ENCODE peak calls at places on chromosome 3, in seven cellular contexts. V, I, W, T, X, D and Y are unnamed samples. For H3K79me1, the result is how much of the 10 kb centered on the place peaks cover.

GRCh38 chr3:30516238-30516637 is 90.2 kb upstream of the TGFBR2 start:
- DNase-seq in I (peak), V (no peak), D (no peak), X (no peak), T (no peak), W (no peak), Y (no peak)

GRCh38 chr3:15307580-15307979 is 24.8 kb downstream of the SH3BP5 start:
- DNase-seq in X (no peak), V (no peak), T (no peak), I (no peak), D (no peak), W (no peak), Y (no peak)

GRCh38 chr3:16113704-16114103 is 60.8 kb upstream of the GALNT15 start:
- DNase-seq in X (no peak), T (no peak), I (peak), W (no peak), D (peak), V (no peak), Y (no peak)

GRCh38 chr3:56862352-56863062 is 60.8 kb upstream of the ARHGEF3 start:
- DNase-seq in T (no peak), X (no peak), V (no peak), W (no peak), D (peak), I (peak), Y (no peak)

GRCh38 chr3:117238805-117239204 is 529.2 kb downstream of the TUSC7 start:
- DNase-seq in D (no peak), T (no peak), X (no peak), I (no peak), W (no peak), V (peak), Y (peak)

GRCh38 chr3:46580675-46581074 is 14.6 kb upstream of the LRRC2 start:
- DNase-seq in X (peak), V (no peak), I (no peak), T (no peak), W (no peak), D (no peak), Y (no peak)

GRCh38 chr3:191246628-191247027 is 47.6 kb downstream of the OSTN start:
- DNase-seq in T (peak), W (no peak), D (peak), V (no peak), I (peak), X (no peak), Y (peak)

GRCh38 chr3:118817748-118818165 is 216.9 kb downstream of the IGSF11 start:
- DNase-seq in I (peak), D (peak), V (peak), W (peak), X (no peak), T (peak), Y (peak)

GRCh38 chr3:100891033-100891432 is 102.2 kb downstream of the ABI3BP start:
- DNase-seq in X (no peak), T (peak), D (peak), I (peak), V (no peak), W (no peak), Y (peak)

GRCh38 chr3:77381426-77381825 is 341.5 kb downstream of the ROBO2 start:
- DNase-seq in T (no peak), W (no peak), X (no peak), D (no peak), V (no peak), I (no peak), Y (no peak)

GRCh38 chr3:36741285-36741684 is 23.1 kb downstream of the DCLK3 start:
- DNase-seq in V (no peak), I (peak), T (no peak), W (no peak), X (no peak), D (peak), Y (peak)

GRCh38 chr3:35537265-35537664 is 102.1 kb upstream of the ARPP21 start:
- DNase-seq in D (no peak), I (no peak), X (no peak), T (no peak), V (no peak), W (no peak), Y (peak)

GRCh38 chr3:151168269-151169094 is 34.5 kb downstream of the GPR171 start:
- DNase-seq in W (peak), I (peak), D (peak), T (peak), X (peak), V (peak), Y (peak)

GRCh38 chr3:112651516-112651915 is 10.6 kb upstream of the CCDC80 start:
- DNase-seq in I (peak), X (no peak), W (no peak), V (no peak), D (no peak), T (peak), Y (no peak)

GRCh38 chr3:35946857-35947514 is 307.7 kb downstream of the ARPP21 start:
- DNase-seq in V (no peak), D (no peak), W (no peak), X (no peak), I (no peak), T (no peak), Y (no peak)

GRCh38 chr3:34284959-34285358 is 486.5 kb downstream of the PDCD6IP start:
- DNase-seq in I (no peak), D (no peak), V (no peak), T (no peak), X (no peak), W (no peak), Y (peak)

GRCh38 chr3:114451561-114452018 is 157.8 kb downstream of the TIGIT start:
- DNase-seq in D (no peak), W (no peak), X (no peak), I (peak), V (no peak), T (no peak), Y (no peak)

GRCh38 chr3:99211309-99211708 is 309.8 kb upstream of the DCBLD2 start:
- DNase-seq in I (no peak), V (no peak), X (no peak), T (no peak), D (no peak), W (no peak), Y (no peak)

GRCh38 chr3:125080077-125080476 is 24.3 kb upstream of the HEG1 start:
- DNase-seq in T (peak), W (no peak), X (no peak), I (no peak), D (no peak), V (no peak), Y (no peak)

GRCh38 chr3:148794357-148794756 is 33.3 kb upstream of the CPB1 start:
- DNase-seq in D (peak), X (no peak), W (no peak), V (no peak), T (peak), I (no peak), Y (peak)

GRCh38 chr3:23389089-23389488 is 186.0 kb downstream of the UBE2E2 start:
- DNase-seq in D (no peak), V (peak), T (no peak), X (no peak), W (no peak), I (no peak), Y (peak)

GRCh38 chr3:134378384-134378783 is 4.1 kb upstream of the AMOTL2 start:
- DNase-seq in I (no peak), D (no peak), V (peak), W (no peak), T (no peak), X (peak), Y (peak)

GRCh38 chr3:11567516-11568467 is 75.9 kb downstream of the VGLL4 start:
- DNase-seq in X (no peak), T (peak), W (no peak), D (peak), I (peak), V (no peak), Y (no peak)

GRCh38 chr3:65138531-65138930 is 450.7 kb upstream of the ADAMTS9 start:
- DNase-seq in T (no peak), I (no peak), D (no peak), X (no peak), V (no peak), W (no peak), Y (peak)

GRCh38 chr3:51680663-51681230 is 9.7 kb downstream of the TEX264 start:
- DNase-seq in V (no peak), D (no peak), T (no peak), X (no peak), W (no peak), I (no peak), Y (no peak)

GRCh38 chr3:195095035-195095703 is 175.8 kb downstream of the XXYLT1 start:
- DNase-seq in T (no peak), I (no peak), D (no peak), X (no peak), V (no peak), W (no peak), Y (no peak)

GRCh38 chr3:107407355-107407754 is 30.1 kb downstream of the CCDC54 start:
- DNase-seq in W (no peak), T (no peak), X (no peak), D (no peak), I (no peak), V (no peak), Y (no peak)

GRCh38 chr3:171453175-171453868 is 6.9 kb downstream of the TNIK start:
- DNase-seq in V (peak), D (no peak), X (peak), I (no peak), W (peak), T (no peak), Y (peak)

GRCh38 chr3:123102826-123103225 is 36.0 kb downstream of the PDIA5 start:
- DNase-seq in W (no peak), X (no peak), I (no peak), V (no peak), T (peak), D (no peak), Y (no peak)

GRCh38 chr3:112130638-112130993 is 2.4 kb downstream of the GCSAM start:
- DNase-seq in W (no peak), D (no peak), V (no peak), T (no peak), I (no peak), X (no peak), Y (no peak)

GRCh38 chr3:155912574-155913190 is 42.2 kb downstream of the GMPS start:
- DNase-seq in I (peak), V (no peak), T (no peak), D (no peak), X (no peak), W (no peak), Y (peak)
- H3K27ac ChIP-seq in I (peak), V (no peak), T (no peak), D (peak), X (no peak), W (no peak), Y (no peak)

GRCh38 chr3:25782938-25783660 is at the start of gene NGLY1:
- DNase-seq in I (peak), D (peak), T (peak), V (peak), X (peak), W (peak), Y (peak)

GRCh38 chr3:25782636-25782937 is 656 bp downstream of the NGLY1 start:
- DNase-seq in W (no peak), X (no peak), I (no peak), V (no peak), D (no peak), T (no peak), Y (no peak)

GRCh38 chr3:25784971-25785370 is 1.7 kb upstream of the NGLY1 start:
- DNase-seq in X (no peak), D (no peak), W (no peak), T (no peak), I (no peak), V (no peak), Y (no peak)

GRCh38 chr3:25781758-25782594 is 1.3 kb downstream of the NGLY1 start:
- DNase-seq in D (no peak), V (no peak), X (no peak), T (no peak), W (no peak), I (no peak), Y (no peak)

DNA sequence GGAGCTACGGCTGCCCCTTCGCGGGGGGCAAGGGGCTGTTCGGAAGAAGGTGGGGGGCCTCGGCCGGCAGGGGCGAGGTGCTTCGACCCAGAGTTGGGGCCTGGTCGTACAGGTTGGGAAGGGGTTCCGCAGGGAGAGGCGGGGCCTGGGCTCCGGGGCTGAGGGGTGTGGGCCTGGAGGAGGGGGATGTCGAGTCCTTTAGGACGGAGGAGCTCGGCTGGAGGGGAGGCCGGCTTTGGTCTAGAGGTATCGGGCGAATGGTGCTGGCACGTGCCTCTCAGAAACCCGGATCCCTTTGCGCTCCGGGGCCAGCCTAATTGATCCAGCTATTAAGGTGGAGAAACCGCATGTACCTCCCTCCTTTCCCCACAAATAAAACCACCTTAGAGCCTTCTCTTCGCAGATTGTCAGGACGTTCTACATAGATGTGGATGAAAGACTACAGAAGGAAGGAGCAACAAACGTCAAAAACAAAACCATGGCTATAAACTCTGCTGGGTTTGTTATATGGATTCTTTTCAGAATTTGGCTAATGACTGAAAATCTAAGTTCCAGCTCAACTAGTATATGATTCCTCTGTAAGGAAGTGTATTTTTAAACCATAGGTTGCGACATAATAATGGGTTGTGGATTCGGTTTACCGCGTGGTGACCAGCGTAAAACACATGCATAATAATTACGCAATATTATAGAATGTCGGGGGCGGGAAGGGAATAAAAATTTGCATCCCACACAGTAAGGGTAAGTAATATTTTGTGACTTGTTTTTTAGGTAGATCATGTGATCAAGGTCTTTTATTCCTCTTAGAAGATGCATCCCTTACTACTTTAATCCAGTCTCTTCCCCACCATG is 644 bp upstream of the NGLY1 start:
- DNase-seq in I (peak), T (peak), D (peak), X (no peak), W (peak), V (peak), Y (peak)
- H3K9ac ChIP-seq in I (peak), T (peak), D (peak), X (no peak), W (peak), V (peak), Y (peak)

GRCh38 chr3:67534594-67534993 is 119.8 kb downstream of the SUCLG2 start:
- DNase-seq in X (no peak), W (no peak), V (no peak), I (no peak), D (no peak), T (no peak), Y (no peak)

DNA sequence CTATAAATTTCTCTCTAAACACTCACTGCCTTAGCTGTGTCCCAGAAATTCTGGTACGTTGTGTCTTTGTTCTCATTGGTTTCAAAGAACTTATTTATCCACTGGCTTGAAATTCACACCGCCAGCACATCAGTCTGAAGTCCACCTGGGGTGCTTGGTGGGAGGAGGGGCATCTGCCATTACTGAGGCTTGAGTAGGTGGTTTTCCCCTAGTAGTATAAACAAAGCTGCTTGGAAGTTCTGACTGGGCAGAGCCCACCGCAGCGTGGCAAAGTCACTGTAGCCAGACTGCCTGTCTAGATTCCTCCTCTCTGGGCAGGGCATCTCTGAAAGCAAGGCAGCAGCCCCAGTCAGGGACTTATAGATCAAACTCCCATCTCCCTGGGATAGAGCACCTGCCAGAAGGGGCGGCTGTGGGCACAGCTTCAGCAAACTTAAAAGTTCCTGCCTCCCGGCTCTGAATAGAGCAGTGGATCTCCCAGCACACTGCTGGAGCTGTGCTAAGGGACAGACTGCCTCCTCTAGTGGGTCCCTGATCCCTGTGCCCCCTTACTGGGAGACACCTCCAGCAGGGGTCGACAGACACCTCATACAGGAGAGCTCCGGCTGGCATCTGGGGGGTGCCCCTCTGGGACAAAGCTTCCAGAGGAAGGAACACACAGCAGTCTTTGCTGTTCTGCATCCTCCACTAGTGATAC is 114.1 kb downstream of the SUCLG2 start:
- DNase-seq in V (peak), D (no peak), I (no peak), W (no peak), X (no peak), T (no peak), Y (no peak)
- H3K79me1 ChIP-seq in V (under half), D (under half), I (under half), W (under half), X (under half), T (under half), Y (under half)

DNA sequence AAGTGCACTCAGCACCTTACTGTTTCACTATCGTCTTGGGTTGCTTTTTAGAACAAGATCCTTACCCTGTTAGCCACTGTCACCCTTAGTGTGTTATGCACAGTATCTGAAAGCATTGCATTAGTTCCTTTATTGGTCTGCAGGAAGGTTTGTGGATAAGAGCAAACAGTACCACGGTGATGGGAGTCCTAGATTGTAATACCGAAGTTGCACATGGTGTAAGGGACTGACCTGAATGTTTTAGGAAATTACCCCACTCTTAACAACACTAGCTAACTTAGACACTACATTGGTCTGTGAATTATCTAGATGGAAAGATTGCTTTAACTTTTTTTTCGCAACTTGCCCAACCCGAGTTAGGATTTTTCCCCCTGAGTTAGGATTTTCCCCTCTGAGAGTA is 1.3 kb downstream of the STT3B start:
- DNase-seq in I (peak), V (no peak), W (no peak), T (peak), D (peak), X (no peak), Y (no peak)
- H3K27ac ChIP-seq in I (peak), V (no peak), W (no peak), T (no peak), D (no peak), X (no peak), Y (no peak)

DNA sequence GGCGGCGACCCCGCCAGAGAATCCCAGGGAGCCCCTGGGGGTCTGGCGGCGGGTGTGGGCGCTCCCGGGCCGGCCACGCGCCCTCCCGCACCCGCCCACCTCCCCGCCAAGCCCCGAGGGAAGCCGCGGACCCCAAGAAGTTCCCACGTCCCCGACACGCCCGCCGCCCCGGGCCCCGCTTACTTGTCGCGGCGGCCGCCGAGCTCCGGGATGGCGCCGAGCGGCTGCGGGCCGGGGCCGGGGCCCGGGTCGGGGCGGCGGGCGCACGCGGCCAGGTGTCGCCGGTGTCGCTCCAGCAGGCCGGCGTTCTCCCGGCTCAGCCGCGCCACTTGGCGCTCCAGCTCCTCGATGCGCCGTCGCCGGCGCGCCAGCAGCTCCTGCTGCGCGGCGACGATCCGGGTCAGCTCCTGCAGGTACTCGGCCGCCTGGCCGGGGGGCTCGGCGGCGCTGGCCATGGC is 137.6 kb downstream of the NUP210 start:
- DNase-seq in T (peak), X (peak), V (no peak), W (no peak), I (no peak), D (no peak), Y (peak)
- H3K9ac ChIP-seq in T (no peak), X (no peak), V (no peak), W (peak), I (no peak), D (no peak), Y (peak)

DNA sequence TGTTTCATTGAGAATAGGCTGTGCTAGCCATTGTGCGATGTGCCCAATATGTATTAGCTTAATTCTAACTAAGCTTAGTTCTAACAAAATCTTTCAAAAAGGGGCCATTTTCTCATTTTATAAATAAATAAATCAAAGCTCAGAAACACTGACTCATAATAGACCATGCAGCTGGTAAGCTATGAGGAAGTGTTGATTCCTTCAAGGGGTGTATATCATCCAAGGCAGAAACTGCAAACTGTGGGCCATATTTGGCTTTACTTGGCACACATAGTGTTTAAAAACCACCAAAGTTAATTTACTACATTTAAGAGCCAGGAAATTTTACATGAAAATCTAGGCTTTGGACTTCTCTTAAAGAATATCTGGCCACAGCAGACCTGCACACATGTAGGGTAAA is 136.5 kb downstream of the ZNF621 start:
- DNase-seq in T (no peak), D (no peak), W (no peak), I (no peak), V (no peak), X (no peak), Y (no peak)
- H3K79me1 ChIP-seq in T (under half), D (under half), W (under half), I (under half), V (under half), X (under half), Y (under half)

GRCh38 chr3:29282431-29283296 is 1.8 kb downstream of the RBMS3 start:
- DNase-seq in I (peak), D (peak), W (no peak), X (no peak), V (no peak), T (peak), Y (peak)
- H3K27ac ChIP-seq in I (peak), D (peak), W (no peak), X (no peak), V (no peak), T (peak), Y (no peak)

DNA sequence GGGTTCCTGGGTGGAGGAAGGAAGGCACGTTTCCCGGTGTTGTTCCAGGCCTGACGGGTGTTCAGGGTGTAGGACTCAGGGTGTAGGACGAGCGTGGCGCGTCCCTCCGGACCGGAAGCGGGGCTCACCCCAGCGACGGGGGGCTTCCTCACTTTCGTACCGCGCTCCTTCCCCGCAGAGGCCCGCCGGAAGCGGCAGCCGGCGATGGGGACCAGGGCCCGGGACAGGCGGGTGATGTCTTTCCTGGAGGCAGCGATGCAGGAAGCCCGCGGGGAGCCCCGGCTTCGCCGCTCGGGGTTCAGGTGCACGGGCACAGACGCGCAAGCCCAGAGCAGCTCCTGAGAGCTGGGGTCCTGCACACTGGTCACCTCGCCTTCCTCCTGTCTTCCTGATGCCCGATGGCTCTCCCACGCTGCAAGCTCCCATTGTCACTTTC is 13.4 kb downstream of the FOXL2NB start:
- DNase-seq in X (no peak), I (no peak), D (no peak), V (peak), T (no peak), W (no peak), Y (no peak)
- H3K9ac ChIP-seq in X (no peak), I (no peak), D (no peak), V (no peak), T (no peak), W (peak), Y (no peak)

GRCh38 chr3:139173372-139174108 is 128.8 kb upstream of the PRR23C start:
- DNase-seq in D (no peak), X (no peak), I (no peak), T (no peak), V (no peak), W (no peak), Y (no peak)
- H3K79me1 ChIP-seq in D (under half), X (under half), I (under half), T (under half), V (under half), W (under half), Y (under half)